ENCODE peak calls at places on chromosomes 7 and 10, in nine cellular contexts. C is stomach, J is HepG2, Q is SK-N-SH, I is suprapubic skin, F is Panc1, A is HCT116, H is breast epithelium, B is prostate gland. P is an unnamed sample. For H3K9me3, the result is how much of the 10 kb centered on the place peaks cover.

GRCh38 chr7:23357190-23358093 is 58.3 kb downstream of the MALSU1 start:
- DNase-seq in C (no peak), J (peak), Q (no peak), I (no peak), F (peak), A (peak), H (no peak), B (no peak), P (no peak)

GRCh38 chr10:60003709-60004191 is 97.4 kb upstream of the CCDC6 start:
- DNase-seq in C (no peak), J (no peak), Q (no peak), I (no peak), F (no peak), A (no peak), H (no peak), B (no peak), P (no peak)

GRCh38 chr7:33500590-33500989 is 371.2 kb downstream of the BBS9 start:
- DNase-seq in C (no peak), J (no peak), Q (no peak), I (no peak), F (no peak), A (no peak), H (no peak), B (no peak), P (no peak)

GRCh38 chr10:104246981-104247380 is 7.7 kb upstream of the GSTO1 start:
- DNase-seq in C (no peak), J (no peak), Q (no peak), I (no peak), F (no peak), A (no peak), H (no peak), B (no peak), P (no peak)

GRCh38 chr10:108789911-108790310 is 1133.4 kb downstream of the XPNPEP1 start:
- DNase-seq in C (no peak), J (no peak), Q (no peak), I (no peak), F (no peak), A (no peak), H (no peak), B (no peak), P (no peak)

GRCh38 chr7:104135760-104136558 is 71.9 kb downstream of the ORC5 start:
- DNase-seq in C (no peak), J (no peak), Q (no peak), I (no peak), F (no peak), A (no peak), H (no peak), B (no peak), P (no peak)

GRCh38 chr7:128915841-128916642 is 5.5 kb upstream of the KCP start:
- DNase-seq in C (no peak), J (no peak), Q (peak), I (peak), F (no peak), A (no peak), H (peak), B (no peak), P (no peak)

GRCh38 chr7:27091936-27092752 is 3.7 kb downstream of the HOXA1 start:
- DNase-seq in C (no peak), J (no peak), Q (no peak), I (no peak), F (no peak), A (no peak), H (no peak), B (no peak), P (no peak)

GRCh38 chr7:133688483-133689239 is 435.8 kb downstream of the EXOC4 start:
- DNase-seq in C (no peak), J (no peak), Q (no peak), I (no peak), F (no peak), A (no peak), H (no peak), B (no peak), P (no peak)

GRCh38 chr10:88731296-88731695 is 25.2 kb downstream of the LIPK start:
- DNase-seq in C (peak), J (no peak), Q (no peak), I (no peak), F (no peak), A (no peak), H (no peak), B (no peak), P (peak)

GRCh38 chr10:72061491-72061890 is 26.9 kb downstream of the SPOCK2 start:
- DNase-seq in C (no peak), J (no peak), Q (peak), I (no peak), F (no peak), A (no peak), H (no peak), B (no peak), P (no peak)

GRCh38 chr7:16637279-16637795 is 8.2 kb downstream of the ANKMY2 start:
- DNase-seq in C (no peak), J (no peak), Q (no peak), I (no peak), F (no peak), A (no peak), H (no peak), B (no peak), P (no peak)

GRCh38 chr10:101618871-101619270 is 30.8 kb downstream of the DPCD start:
- DNase-seq in C (no peak), J (no peak), Q (no peak), I (no peak), F (no peak), A (no peak), H (no peak), B (no peak), P (no peak)

GRCh38 chr7:125651823-125652528 is 722.4 kb upstream of the POT1 start:
- DNase-seq in C (no peak), J (no peak), Q (no peak), I (no peak), F (no peak), A (no peak), H (no peak), B (no peak), P (no peak)

GRCh38 chr7:36777062-36777461 is 52.8 kb upstream of the AOAH start:
- DNase-seq in C (no peak), J (no peak), Q (no peak), I (no peak), F (no peak), A (no peak), H (no peak), B (no peak), P (peak)

GRCh38 chr7:25995893-25996529 is 156.0 kb upstream of the NFE2L3 start:
- DNase-seq in C (no peak), J (peak), Q (no peak), I (no peak), F (no peak), A (peak), H (no peak), B (no peak), P (no peak)

GRCh38 chr7:129134356-129134972 is 10.0 kb upstream of the TSPAN33 start:
- DNase-seq in C (no peak), J (no peak), Q (no peak), I (no peak), F (no peak), A (no peak), H (no peak), B (no peak), P (no peak)

GRCh38 chr10:60803433-60803832 is 25.2 kb downstream of the CDK1 start:
- DNase-seq in C (no peak), J (no peak), Q (no peak), I (no peak), F (no peak), A (no peak), H (no peak), B (no peak), P (no peak)

GRCh38 chr7:108093903-108094302 is 36.3 kb downstream of the LAMB4 start:
- DNase-seq in C (no peak), J (no peak), Q (no peak), I (no peak), F (no peak), A (no peak), H (no peak), B (no peak), P (no peak)

GRCh38 chr7:1640376-1641172 is 29.5 kb upstream of the ELFN1 start:
- DNase-seq in C (no peak), J (no peak), Q (peak), I (no peak), F (no peak), A (no peak), H (no peak), B (no peak), P (no peak)

GRCh38 chr7:134031835-134032617 is 95.1 kb upstream of the LRGUK start:
- DNase-seq in C (no peak), J (no peak), Q (no peak), I (no peak), F (no peak), A (no peak), H (no peak), B (no peak), P (no peak)

GRCh38 chr10:14524692-14525091 is 194.0 kb upstream of the FRMD4A start:
- DNase-seq in C (no peak), J (no peak), Q (no peak), I (no peak), F (no peak), A (no peak), H (no peak), B (no peak), P (no peak)

GRCh38 chr7:105931179-105931578 is 31.9 kb upstream of the CDHR3 start:
- DNase-seq in C (no peak), J (no peak), Q (no peak), I (no peak), F (no peak), A (no peak), H (no peak), B (no peak), P (no peak)

GRCh38 chr7:105691029-105691691 is 109.9 kb upstream of the EFCAB10 start:
- DNase-seq in C (no peak), J (no peak), Q (no peak), I (no peak), F (no peak), A (no peak), H (no peak), B (no peak), P (peak)

GRCh38 chr10:131844546-131845084 is 56.2 kb upstream of the PPP2R2D start:
- DNase-seq in C (no peak), J (no peak), Q (no peak), I (no peak), F (no peak), A (no peak), H (peak), B (no peak), P (no peak)

GRCh38 chr10:79130846-79131245 is 62.1 kb downstream of the ZMIZ1 start:
- DNase-seq in C (no peak), J (no peak), Q (no peak), I (no peak), F (no peak), A (no peak), H (no peak), B (no peak), P (no peak)

GRCh38 chr10:10845826-10846225 is 171.8 kb upstream of the CELF2 start:
- DNase-seq in C (no peak), J (no peak), Q (no peak), I (no peak), F (no peak), A (no peak), H (no peak), B (no peak), P (no peak)

GRCh38 chr10:10848488-10849111 is 169.1 kb upstream of the CELF2 start:
- DNase-seq in C (no peak), J (no peak), Q (no peak), I (no peak), F (no peak), A (no peak), H (no peak), B (no peak), P (no peak)

GRCh38 chr10:10847313-10847712 is 170.4 kb upstream of the CELF2 start:
- DNase-seq in C (no peak), J (no peak), Q (no peak), I (no peak), F (no peak), A (no peak), H (no peak), B (no peak), P (no peak)

GRCh38 chr10:10845240-10845639 is 172.4 kb upstream of the CELF2 start:
- DNase-seq in C (no peak), J (no peak), Q (no peak), I (no peak), F (no peak), A (no peak), H (no peak), B (no peak), P (no peak)

GRCh38 chr10:10846476-10846875 is 171.2 kb upstream of the CELF2 start:
- DNase-seq in C (no peak), J (no peak), Q (no peak), I (no peak), F (no peak), A (no peak), H (no peak), B (no peak), P (no peak)
- TF ChIP-seq POLR2AphosphoS5 in C (no peak), J (no peak), Q (no peak), I (no peak), F (no peak), A (no peak), H (no peak), B (no peak), P (no peak)

GRCh38 chr10:18554479-18554878 is 96.9 kb downstream of the NSUN6 start:
- DNase-seq in C (no peak), J (no peak), Q (no peak), I (no peak), F (no peak), A (no peak), H (no peak), B (no peak), P (no peak)
- H3K9me3 ChIP-seq in C (under half), J (half or more), Q (under half), I (under half), F (under half), A (under half), H (under half), B (under half), P (under half)

GRCh38 chr7:116271980-116272886 is 61.9 kb downstream of the TES start:
- DNase-seq in C (no peak), J (no peak), Q (peak), I (no peak), F (peak), A (peak), H (no peak), B (peak), P (peak)
- TF ChIP-seq POLR2AphosphoS5 in C (peak), J (no peak), Q (peak), I (no peak), F (peak), A (peak), H (peak), B (peak), P (peak)

DNA sequence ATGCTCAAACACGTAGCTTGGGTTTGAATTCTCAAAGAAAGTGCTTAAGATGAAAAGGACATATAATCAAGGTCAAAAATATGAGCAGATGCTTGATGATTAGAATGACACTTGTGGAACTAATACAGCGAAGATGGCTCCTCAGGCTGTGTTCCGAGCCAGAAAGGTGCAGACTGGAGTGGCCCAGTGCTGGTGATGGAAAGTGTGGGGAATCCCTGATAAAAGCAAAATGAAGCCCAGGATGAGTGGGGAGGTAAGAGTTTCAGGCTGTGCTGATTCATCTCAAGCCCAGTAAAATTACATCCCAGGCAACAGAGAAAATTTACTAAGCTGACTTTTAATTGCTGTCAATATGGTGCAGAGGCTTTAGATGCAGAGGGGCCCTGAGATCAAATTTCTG is 77.8 kb upstream of the IKZF1 start:
- DNase-seq in C (no peak), J (no peak), Q (no peak), I (no peak), F (no peak), A (no peak), H (no peak), B (no peak), P (no peak)
- H3K9me3 ChIP-seq in C (under half), J (under half), Q (under half), I (under half), F (under half), A (under half), H (under half), B (under half), P (under half)

DNA sequence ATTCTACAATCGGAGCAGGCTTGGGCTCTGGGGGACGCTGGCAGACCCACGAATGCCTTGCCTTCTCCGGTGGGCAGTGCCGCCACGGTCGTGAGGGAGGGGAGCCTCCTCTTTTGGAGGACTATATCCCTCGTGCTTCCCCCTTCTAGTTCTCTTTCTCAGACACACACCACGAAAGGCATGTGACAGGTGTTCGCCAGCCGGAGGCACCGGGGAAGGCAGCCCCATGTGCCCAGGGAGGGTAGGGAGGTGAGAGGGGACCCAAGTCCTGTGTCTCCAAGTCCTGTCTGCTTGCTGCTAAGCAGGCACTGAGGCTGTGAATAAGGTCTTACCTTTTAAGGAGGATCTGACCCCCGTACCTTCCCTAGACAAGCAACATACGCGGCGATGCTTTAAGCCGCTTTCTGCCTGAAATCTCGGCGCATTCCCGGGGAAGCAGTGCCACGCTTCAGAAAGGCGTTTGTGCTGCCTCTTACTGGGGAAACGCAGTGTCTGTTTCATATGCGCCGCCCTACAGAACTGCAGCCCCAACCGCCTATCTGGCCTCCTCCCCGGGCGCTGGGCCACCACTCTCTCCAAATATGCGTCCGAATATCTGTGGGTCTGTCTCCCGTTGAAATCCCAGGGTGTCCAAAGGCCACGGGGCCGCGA is 809 bp downstream of the PLXNA4 start:
- DNase-seq in C (no peak), J (no peak), Q (peak), I (no peak), F (no peak), A (no peak), H (no peak), B (no peak), P (peak)
- TF ChIP-seq POLR2AphosphoS5 in C (no peak), J (no peak), Q (no peak), I (no peak), F (no peak), A (no peak), H (no peak), B (no peak), P (no peak)

P was measured in transverse colon.